ENCODE peak calls at places on chromosomes 7 and 10, in eight cellular contexts. D is HCT116, Z is colonic mucosa, P is IMR-90, O is fibroblast of lung, M is H9, S is SK-N-SH, Q is HepG2. K is an unnamed sample.

GRCh38 chr7:103380395-103381191 is 33.1 kb downstream of the PSMC2 start:
- DNase-seq in D (no peak), Z (no peak), P (peak), O (no peak), M (no peak), S (no peak), Q (peak), K (no peak)

GRCh38 chr7:131105294-131105802 is 222.3 kb upstream of the MKLN1 start:
- DNase-seq in D (no peak), Z (no peak), P (peak), O (no peak), M (no peak), S (no peak), Q (no peak), K (no peak)

GRCh38 chr10:33537066-33537465 is 202.6 kb upstream of the NRP1 start:
- DNase-seq in D (no peak), Z (no peak), P (peak), O (peak), M (no peak), S (no peak), Q (no peak), K (no peak)

GRCh38 chr10:89115876-89116627 is 91.1 kb downstream of the CH25H start:
- DNase-seq in D (peak), Z (no peak), P (peak), O (peak), M (no peak), S (no peak), Q (no peak), K (no peak)

GRCh38 chr10:103661198-103661950 is 167.9 kb downstream of the NEURL1 start:
- DNase-seq in D (no peak), Z (peak), P (peak), O (peak), M (peak), S (no peak), Q (peak), K (peak)

GRCh38 chr7:133315332-133316040 is 62.6 kb downstream of the EXOC4 start:
- DNase-seq in D (no peak), Z (no peak), P (peak), O (peak), M (no peak), S (no peak), Q (no peak), K (no peak)

GRCh38 chr10:121187375-121187774 is 336.2 kb downstream of the WDR11 start:
- DNase-seq in D (no peak), Z (no peak), P (no peak), O (no peak), M (no peak), S (no peak), Q (no peak), K (no peak)

GRCh38 chr10:110040767-110041478 is 33.1 kb downstream of the ADD3 start:
- DNase-seq in D (no peak), Z (no peak), P (peak), O (no peak), M (no peak), S (no peak), Q (no peak), K (no peak)

GRCh38 chr10:74058658-74059057 is 60.7 kb downstream of the VCL start:
- DNase-seq in D (peak), Z (no peak), P (no peak), O (peak), M (no peak), S (no peak), Q (peak), K (no peak)

GRCh38 chr7:50860598-50860997 is 77.9 kb upstream of the GRB10 start:
- DNase-seq in D (no peak), Z (no peak), P (no peak), O (no peak), M (no peak), S (no peak), Q (no peak), K (no peak)

GRCh38 chr10:84743483-84743882 is 415.1 kb downstream of the CCSER2 start:
- DNase-seq in D (peak), Z (no peak), P (no peak), O (no peak), M (no peak), S (no peak), Q (peak), K (no peak)

GRCh38 chr7:135414850-135415439 is 95.0 kb downstream of the CNOT4 start:
- DNase-seq in D (peak), Z (peak), P (peak), O (peak), M (peak), S (peak), Q (peak), K (no peak)

GRCh38 chr10:22606164-22606614 is 108.2 kb downstream of the PIP4K2A start:
- DNase-seq in D (no peak), Z (no peak), P (peak), O (no peak), M (no peak), S (no peak), Q (peak), K (no peak)

GRCh38 chr10:18658301-18658991 is 785 bp upstream of the ARL5B start:
- DNase-seq in D (no peak), Z (peak), P (peak), O (peak), M (no peak), S (no peak), Q (peak), K (no peak)

GRCh38 chr7:106217089-106217542 is 67.7 kb downstream of the NAMPT start:
- DNase-seq in D (peak), Z (peak), P (peak), O (peak), M (no peak), S (no peak), Q (no peak), K (peak)

GRCh38 chr7:30240401-30240800 is 44.0 kb upstream of the ZNRF2 start:
- DNase-seq in D (no peak), Z (no peak), P (no peak), O (no peak), M (no peak), S (no peak), Q (no peak), K (no peak)

GRCh38 chr7:38178695-38179344 is 775 bp downstream of the STARD3NL start:
- DNase-seq in D (no peak), Z (no peak), P (peak), O (peak), M (no peak), S (no peak), Q (no peak), K (no peak)

GRCh38 chr7:6654842-6655610 is 17.9 kb downstream of the ZNF316 start:
- DNase-seq in D (no peak), Z (no peak), P (no peak), O (no peak), M (no peak), S (peak), Q (no peak), K (peak)

GRCh38 chr10:114576132-114576487 is 82.0 kb downstream of the ABLIM1 start:
- DNase-seq in D (no peak), Z (no peak), P (no peak), O (no peak), M (no peak), S (no peak), Q (no peak), K (no peak)

GRCh38 chr10:73920084-73920483 is 9.2 kb downstream of the PLAU start:
- DNase-seq in D (no peak), Z (peak), P (no peak), O (no peak), M (no peak), S (peak), Q (no peak), K (peak)

GRCh38 chr7:73596191-73597065 is 18.0 kb upstream of the TBL2 start:
- DNase-seq in D (no peak), Z (no peak), P (no peak), O (no peak), M (no peak), S (no peak), Q (no peak), K (no peak)

GRCh38 chr10:6062101-6062771 is at the start of gene IL2RA:
- DNase-seq in D (no peak), Z (no peak), P (no peak), O (no peak), M (peak), S (no peak), Q (no peak), K (no peak)

GRCh38 chr10:47137311-47137851 is 162.6 kb upstream of the GDF10 start:
- DNase-seq in D (peak), Z (no peak), P (peak), O (peak), M (no peak), S (no peak), Q (no peak), K (no peak)

GRCh38 chr7:42035205-42035604 is 201.8 kb downstream of the GLI3 start:
- DNase-seq in D (no peak), Z (no peak), P (peak), O (peak), M (no peak), S (no peak), Q (no peak), K (no peak)

GRCh38 chr7:100152404-100152803 is 3.7 kb downstream of the LAMTOR4 start:
- DNase-seq in D (no peak), Z (no peak), P (no peak), O (no peak), M (no peak), S (no peak), Q (no peak), K (no peak)

GRCh38 chr10:48456361-48456804 is 148.5 kb downstream of the ARHGAP22 start:
- DNase-seq in D (no peak), Z (peak), P (no peak), O (peak), M (peak), S (peak), Q (no peak), K (peak)

GRCh38 chr7:31735991-31736982 is 49.3 kb downstream of the PPP1R17 start:
- DNase-seq in D (peak), Z (peak), P (peak), O (peak), M (peak), S (peak), Q (peak), K (no peak)

GRCh38 chr10:71547290-71547689 is 150.6 kb downstream of the CDH23 start:
- DNase-seq in D (no peak), Z (no peak), P (no peak), O (no peak), M (no peak), S (no peak), Q (no peak), K (no peak)

GRCh38 chr10:71527135-71527534 is 130.4 kb downstream of the CDH23 start:
- DNase-seq in D (no peak), Z (no peak), P (no peak), O (no peak), M (no peak), S (no peak), Q (no peak), K (peak)

GRCh38 chr10:121062040-121062574 is 210.9 kb downstream of the WDR11 start:
- DNase-seq in D (no peak), Z (no peak), P (no peak), O (no peak), M (no peak), S (no peak), Q (no peak), K (no peak)

GRCh38 chr7:134669845-134670373 is 23.3 kb downstream of the BPGM start:
- DNase-seq in D (peak), Z (peak), P (peak), O (peak), M (no peak), S (peak), Q (no peak), K (peak)

DNA sequence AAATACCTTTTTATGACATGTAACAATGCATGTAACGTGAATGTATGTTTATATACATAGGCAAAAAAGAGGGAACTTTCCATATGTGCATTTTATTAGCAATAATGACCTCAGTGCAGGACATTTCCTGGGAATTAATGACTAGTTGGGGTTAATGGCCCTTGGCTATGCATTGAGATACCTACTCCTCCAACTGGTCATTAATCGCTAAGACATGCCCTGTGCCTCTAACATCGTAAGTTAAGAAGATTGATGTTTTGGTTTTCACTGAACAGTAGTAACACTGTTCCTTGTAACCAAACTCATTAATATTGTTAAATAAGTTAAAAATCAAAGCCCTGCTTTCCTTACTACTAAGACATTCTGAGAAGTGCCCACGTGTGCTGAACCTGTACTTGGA is 61.7 kb downstream of the SEMA3D start:
- DNase-seq in D (no peak), Z (no peak), P (no peak), O (no peak), M (no peak), S (no peak), Q (no peak), K (no peak)
- H3K27ac ChIP-seq in D (no peak), Z (no peak), P (no peak), O (no peak), M (no peak), S (no peak), Q (no peak), K (no peak)

DNA sequence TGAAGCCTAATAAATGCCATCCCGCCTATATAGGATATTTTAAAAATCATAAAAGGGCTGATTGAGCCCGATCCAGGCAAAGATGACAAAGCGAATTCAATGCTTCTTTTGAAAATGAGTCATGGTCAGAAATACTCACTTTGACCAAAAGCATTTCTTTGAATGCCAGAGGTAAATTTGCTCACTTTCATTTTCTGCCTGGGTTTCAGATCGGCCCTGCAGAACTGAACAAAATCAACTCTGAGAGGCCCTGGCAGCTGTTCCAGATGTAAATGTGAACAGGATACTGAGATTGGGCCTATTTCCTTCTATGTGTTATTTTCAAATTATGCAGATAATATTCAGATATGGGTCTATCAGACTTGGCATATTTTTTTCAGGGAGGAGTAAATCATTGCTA is 114.8 kb upstream of the ARID5B start:
- DNase-seq in D (peak), Z (no peak), P (peak), O (peak), M (no peak), S (no peak), Q (no peak), K (no peak)
- H3K9ac ChIP-seq in D (peak), Z (no peak), P (peak), O (no peak), M (no peak), S (peak), Q (no peak), K (no peak)

GRCh38 chr7:151114151-151115090 is 28.1 kb downstream of the AGAP3 start:
- DNase-seq in D (no peak), Z (peak), P (no peak), O (peak), M (peak), S (peak), Q (no peak), K (no peak)

GRCh38 chr7:151113344-151114150 is 27.3 kb downstream of the AGAP3 start:
- DNase-seq in D (peak), Z (no peak), P (peak), O (peak), M (peak), S (peak), Q (no peak), K (no peak)

GRCh38 chr7:151115836-151116418 is 29.7 kb downstream of the AGAP3 start:
- DNase-seq in D (peak), Z (peak), P (no peak), O (no peak), M (no peak), S (peak), Q (no peak), K (peak)

GRCh38 chr7:151116603-151117002 is 30.3 kb downstream of the AGAP3 start:
- DNase-seq in D (no peak), Z (no peak), P (no peak), O (no peak), M (no peak), S (no peak), Q (no peak), K (no peak)

GRCh38 chr7:151115121-151115835 is 29.0 kb downstream of the AGAP3 start:
- DNase-seq in D (no peak), Z (no peak), P (peak), O (peak), M (no peak), S (peak), Q (no peak), K (no peak)
- TF ChIP-seq CTCF in D (no peak), Z (no peak), P (peak), O (no peak), M (peak), S (no peak), Q (no peak), K (no peak)

GRCh38 chr10:13703997-13704536 is 117.3 kb downstream of the PRPF18 start:
- DNase-seq in D (no peak), Z (no peak), P (no peak), O (no peak), M (no peak), S (no peak), Q (no peak), K (no peak)
- H3K27ac ChIP-seq in D (no peak), Z (no peak), P (no peak), O (no peak), M (no peak), S (no peak), Q (no peak), K (no peak)

GRCh38 chr10:79162861-79163662 is 94.3 kb downstream of the ZMIZ1 start:
- DNase-seq in D (no peak), Z (no peak), P (peak), O (no peak), M (no peak), S (no peak), Q (no peak), K (no peak)
- H3K9ac ChIP-seq in D (no peak), Z (no peak), P (no peak), O (no peak), M (no peak), S (peak), Q (no peak), K (peak)

DNA sequence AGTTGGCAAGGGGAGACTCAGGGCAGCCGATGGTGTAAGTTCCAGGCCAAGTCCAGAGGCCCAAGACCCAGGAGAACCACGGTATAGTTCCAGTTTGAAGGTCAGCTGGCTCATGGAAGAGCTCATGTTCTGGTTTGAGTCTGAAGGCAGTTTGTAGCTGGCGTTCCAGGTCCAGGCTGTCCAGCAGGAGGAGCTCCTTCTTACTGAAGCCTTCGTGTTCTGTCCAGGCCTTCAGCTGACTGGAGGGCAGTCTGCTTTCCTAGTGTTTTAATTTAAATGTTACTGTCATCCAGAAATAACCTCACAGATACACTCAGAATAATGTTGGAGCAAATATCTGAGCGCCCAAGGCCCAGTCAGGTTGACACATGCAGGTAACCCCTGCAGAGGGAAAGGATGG is 4.2 kb downstream of the SUN1 start:
- DNase-seq in D (peak), Z (no peak), P (peak), O (peak), M (no peak), S (peak), Q (peak), K (peak)
- TF ChIP-seq CTCF in D (peak), Z (peak), P (peak), O (peak), M (peak), S (peak), Q (peak), K (no peak)